ENCODE peak calls at places on chromosomes 6 and 20, in five cellular contexts. One of them, this sample, is unnamed. For H3K4me1, the result is how much of the 10 kb centered on the place peaks cover.

GRCh38 chr20:15056231-15056630 is 718.8 kb upstream of the FLRT3 start:
- DNase-seq in heart left ventricle: no peak
- DNase-seq in foreskin keratinocyte: no peak
- DNase-seq in right lobe of liver: no peak
- DNase-seq in BE2C: no peak
- DNase-seq in this sample: no peak

GRCh38 chr20:44579313-44580090 is 2.9 kb upstream of the PKIG start:
- DNase-seq in heart left ventricle: no peak
- DNase-seq in foreskin keratinocyte: no peak
- DNase-seq in right lobe of liver: no peak
- DNase-seq in BE2C: no peak
- DNase-seq in this sample: no peak

GRCh38 chr6:130848945-130849344 is 21.7 kb downstream of the SMLR1 start:
- DNase-seq in heart left ventricle: no peak
- DNase-seq in foreskin keratinocyte: no peak
- DNase-seq in right lobe of liver: no peak
- DNase-seq in BE2C: no peak
- DNase-seq in this sample: no peak

GRCh38 chr6:130473886-130474285 is 108.1 kb downstream of the TMEM200A start:
- DNase-seq in heart left ventricle: no peak
- DNase-seq in foreskin keratinocyte: peak
- DNase-seq in right lobe of liver: no peak
- DNase-seq in BE2C: no peak
- DNase-seq in this sample: no peak

GRCh38 chr6:159974932-159975331 is 6.0 kb downstream of the IGF2R start:
- DNase-seq in heart left ventricle: no peak
- DNase-seq in foreskin keratinocyte: no peak
- DNase-seq in right lobe of liver: no peak
- DNase-seq in BE2C: no peak
- DNase-seq in this sample: no peak

GRCh38 chr6:109308018-109308492 is 74.2 kb downstream of the CD164 start:
- DNase-seq in heart left ventricle: no peak
- DNase-seq in foreskin keratinocyte: peak
- DNase-seq in right lobe of liver: peak
- DNase-seq in BE2C: no peak
- DNase-seq in this sample: no peak

GRCh38 chr20:33648396-33649004 is 13.6 kb upstream of the C20orf144 start:
- DNase-seq in heart left ventricle: no peak
- DNase-seq in foreskin keratinocyte: no peak
- DNase-seq in right lobe of liver: no peak
- DNase-seq in BE2C: no peak
- DNase-seq in this sample: peak

GRCh38 chr6:134199848-134200606 is 117.9 kb downstream of the SGK1 start:
- DNase-seq in heart left ventricle: no peak
- DNase-seq in foreskin keratinocyte: no peak
- DNase-seq in right lobe of liver: no peak
- DNase-seq in BE2C: no peak
- DNase-seq in this sample: no peak

GRCh38 chr20:45104786-45105185 is 3.9 kb upstream of the KCNS1 start:
- DNase-seq in heart left ventricle: no peak
- DNase-seq in foreskin keratinocyte: peak
- DNase-seq in right lobe of liver: no peak
- DNase-seq in BE2C: no peak
- DNase-seq in this sample: no peak

GRCh38 chr6:164247106-164247505 is 832.6 kb downstream of the QKI start:
- DNase-seq in heart left ventricle: no peak
- DNase-seq in foreskin keratinocyte: no peak
- DNase-seq in right lobe of liver: no peak
- DNase-seq in BE2C: no peak
- DNase-seq in this sample: no peak

GRCh38 chr20:49753133-49753532 is 39.5 kb upstream of the B4GALT5 start:
- DNase-seq in heart left ventricle: no peak
- DNase-seq in foreskin keratinocyte: no peak
- DNase-seq in right lobe of liver: no peak
- DNase-seq in BE2C: no peak
- DNase-seq in this sample: no peak

GRCh38 chr6:16681260-16681873 is 79.9 kb downstream of the ATXN1 start:
- DNase-seq in heart left ventricle: no peak
- DNase-seq in foreskin keratinocyte: peak
- DNase-seq in right lobe of liver: no peak
- DNase-seq in BE2C: no peak
- DNase-seq in this sample: no peak

GRCh38 chr20:35009665-35010328 is 54.1 kb downstream of the MYH7B start:
- DNase-seq in heart left ventricle: no peak
- DNase-seq in foreskin keratinocyte: no peak
- DNase-seq in right lobe of liver: peak
- DNase-seq in BE2C: no peak
- DNase-seq in this sample: no peak

GRCh38 chr6:36323062-36323461 is 13.6 kb downstream of the BNIP5 start:
- DNase-seq in heart left ventricle: no peak
- DNase-seq in foreskin keratinocyte: no peak
- DNase-seq in right lobe of liver: no peak
- DNase-seq in BE2C: peak
- DNase-seq in this sample: no peak

GRCh38 chr6:56954389-56955170 is at the start of gene BEND6:
- DNase-seq in heart left ventricle: peak
- DNase-seq in foreskin keratinocyte: peak
- DNase-seq in right lobe of liver: no peak
- DNase-seq in BE2C: peak
- DNase-seq in this sample: peak

GRCh38 chr6:7505196-7505699 is 36.2 kb upstream of the DSP start:
- DNase-seq in heart left ventricle: no peak
- DNase-seq in foreskin keratinocyte: peak
- DNase-seq in right lobe of liver: no peak
- DNase-seq in BE2C: peak
- DNase-seq in this sample: no peak

GRCh38 chr6:79100304-79100703 is 22.2 kb upstream of the PHIP start:
- DNase-seq in heart left ventricle: no peak
- DNase-seq in foreskin keratinocyte: no peak
- DNase-seq in right lobe of liver: no peak
- DNase-seq in BE2C: no peak
- DNase-seq in this sample: no peak

GRCh38 chr20:62707981-62708521 is 585 bp upstream of the NTSR1 start:
- DNase-seq in heart left ventricle: peak
- DNase-seq in foreskin keratinocyte: no peak
- DNase-seq in right lobe of liver: no peak
- DNase-seq in BE2C: peak
- DNase-seq in this sample: no peak

GRCh38 chr20:42986143-42986773 is 203.4 kb downstream of the PTPRT start:
- DNase-seq in heart left ventricle: no peak
- DNase-seq in foreskin keratinocyte: no peak
- DNase-seq in right lobe of liver: no peak
- DNase-seq in BE2C: no peak
- DNase-seq in this sample: no peak

GRCh38 chr6:158653577-158654354 is 3.9 kb downstream of the SYTL3 start:
- DNase-seq in heart left ventricle: no peak
- DNase-seq in foreskin keratinocyte: no peak
- DNase-seq in right lobe of liver: peak
- DNase-seq in BE2C: no peak
- DNase-seq in this sample: peak

GRCh38 chr20:64037498-64038213 is 1.7 kb downstream of the C20orf204 start:
- DNase-seq in heart left ventricle: no peak
- DNase-seq in foreskin keratinocyte: no peak
- DNase-seq in right lobe of liver: no peak
- DNase-seq in BE2C: peak
- DNase-seq in this sample: no peak

GRCh38 chr6:83371428-83371827 is 59.4 kb downstream of the ME1 start:
- DNase-seq in heart left ventricle: no peak
- DNase-seq in foreskin keratinocyte: peak
- DNase-seq in right lobe of liver: no peak
- DNase-seq in BE2C: no peak
- DNase-seq in this sample: no peak

GRCh38 chr6:153312633-153313032 is 181.6 kb upstream of the RGS17 start:
- DNase-seq in heart left ventricle: no peak
- DNase-seq in foreskin keratinocyte: peak
- DNase-seq in right lobe of liver: no peak
- DNase-seq in BE2C: peak
- DNase-seq in this sample: peak

GRCh38 chr6:143099647-143100046 is 39.0 kb downstream of the AIG1 start:
- DNase-seq in heart left ventricle: no peak
- DNase-seq in foreskin keratinocyte: no peak
- DNase-seq in right lobe of liver: no peak
- DNase-seq in BE2C: no peak
- DNase-seq in this sample: no peak

GRCh38 chr20:21433329-21433890 is 36.1 kb upstream of the NKX2-4 start:
- DNase-seq in heart left ventricle: no peak
- DNase-seq in foreskin keratinocyte: no peak
- DNase-seq in right lobe of liver: no peak
- DNase-seq in BE2C: no peak
- DNase-seq in this sample: no peak

GRCh38 chr6:52233975-52234823 is 10.1 kb downstream of the IL17F start:
- DNase-seq in heart left ventricle: no peak
- DNase-seq in foreskin keratinocyte: peak
- DNase-seq in right lobe of liver: peak
- DNase-seq in BE2C: peak
- DNase-seq in this sample: no peak

GRCh38 chr6:34979994-34980393 is 90.9 kb downstream of the ANKS1A start:
- DNase-seq in heart left ventricle: no peak
- DNase-seq in foreskin keratinocyte: no peak
- DNase-seq in right lobe of liver: no peak
- DNase-seq in BE2C: no peak
- DNase-seq in this sample: no peak

GRCh38 chr6:34985236-34985635 is 96.2 kb downstream of the ANKS1A start:
- DNase-seq in heart left ventricle: no peak
- DNase-seq in foreskin keratinocyte: no peak
- DNase-seq in right lobe of liver: no peak
- DNase-seq in BE2C: no peak
- DNase-seq in this sample: no peak

GRCh38 chr6:34981951-34982350 is 92.9 kb downstream of the ANKS1A start:
- DNase-seq in heart left ventricle: no peak
- DNase-seq in foreskin keratinocyte: no peak
- DNase-seq in right lobe of liver: no peak
- DNase-seq in BE2C: no peak
- DNase-seq in this sample: no peak

GRCh38 chr6:34984416-34984815 is 95.4 kb downstream of the ANKS1A start:
- DNase-seq in heart left ventricle: no peak
- DNase-seq in foreskin keratinocyte: no peak
- DNase-seq in right lobe of liver: no peak
- DNase-seq in BE2C: no peak
- DNase-seq in this sample: no peak

GRCh38 chr6:34982424-34982852 is 93.4 kb downstream of the ANKS1A start:
- DNase-seq in heart left ventricle: no peak
- DNase-seq in foreskin keratinocyte: no peak
- DNase-seq in right lobe of liver: peak
- DNase-seq in BE2C: no peak
- DNase-seq in this sample: no peak
- TF ChIP-seq CTCF in heart left ventricle: no peak
- TF ChIP-seq CTCF in foreskin keratinocyte: peak
- TF ChIP-seq CTCF in right lobe of liver: peak
- TF ChIP-seq CTCF in BE2C: peak
- TF ChIP-seq CTCF in this sample: no peak

DNA sequence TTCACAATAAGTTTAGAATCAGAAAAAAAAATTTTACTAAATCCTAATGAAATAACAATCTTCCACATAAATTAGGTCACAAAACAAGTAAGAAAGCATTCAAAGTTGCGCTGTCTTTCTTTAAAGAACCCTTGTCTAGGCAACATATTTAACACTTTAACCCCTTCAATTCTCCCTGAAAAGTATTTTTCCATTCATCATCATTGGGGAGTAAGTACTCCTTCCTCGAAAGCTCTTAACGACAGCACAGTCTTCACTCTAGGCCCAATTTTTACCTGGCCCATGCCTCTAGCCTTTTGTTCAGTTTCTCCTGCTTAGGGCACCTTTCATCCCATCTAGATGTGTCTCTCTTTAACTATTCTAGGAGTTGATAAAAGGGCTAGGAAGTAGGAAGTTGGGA is 2.6 kb downstream of the TSPYL1 start:
- DNase-seq in heart left ventricle: no peak
- DNase-seq in foreskin keratinocyte: no peak
- DNase-seq in right lobe of liver: no peak
- DNase-seq in BE2C: no peak
- DNase-seq in this sample: no peak
- H3K4me1 ChIP-seq in heart left ventricle: half or more
- H3K4me1 ChIP-seq in foreskin keratinocyte: under half
- H3K4me1 ChIP-seq in right lobe of liver: under half
- H3K4me1 ChIP-seq in BE2C: under half
- H3K4me1 ChIP-seq in this sample: under half

DNA sequence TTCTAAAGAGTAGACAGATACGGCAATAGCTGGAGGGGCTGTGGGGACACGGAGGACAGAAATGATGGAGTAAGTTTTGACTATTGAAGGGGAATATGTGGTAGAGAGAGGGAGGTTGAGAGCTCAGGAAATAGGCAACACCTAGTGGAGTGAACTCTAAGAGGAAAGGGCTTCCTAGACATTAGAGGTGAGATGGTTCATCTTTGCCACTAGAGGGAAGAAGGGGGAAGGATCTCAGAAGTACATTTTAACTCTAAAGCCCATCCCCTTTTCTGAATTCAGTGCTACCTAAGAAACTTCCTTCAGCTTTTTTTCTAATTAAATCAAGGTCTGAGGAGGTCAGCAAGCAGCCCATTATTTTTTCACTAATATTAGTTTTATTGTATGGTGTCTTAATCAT is 689.4 kb upstream of the MAP3K7 start:
- DNase-seq in heart left ventricle: no peak
- DNase-seq in foreskin keratinocyte: no peak
- DNase-seq in right lobe of liver: no peak
- DNase-seq in BE2C: no peak
- DNase-seq in this sample: no peak
- TF ChIP-seq CTCF in heart left ventricle: no peak
- TF ChIP-seq CTCF in foreskin keratinocyte: peak
- TF ChIP-seq CTCF in right lobe of liver: no peak
- TF ChIP-seq CTCF in BE2C: peak
- TF ChIP-seq CTCF in this sample: peak

GRCh38 chr6:138597336-138597735 is 98.0 kb upstream of the NHSL1 start:
- DNase-seq in heart left ventricle: no peak
- DNase-seq in foreskin keratinocyte: no peak
- DNase-seq in right lobe of liver: no peak
- DNase-seq in BE2C: no peak
- DNase-seq in this sample: no peak

GRCh38 chr6:138594042-138594636 is 94.8 kb upstream of the NHSL1 start:
- DNase-seq in heart left ventricle: no peak
- DNase-seq in foreskin keratinocyte: no peak
- DNase-seq in right lobe of liver: no peak
- DNase-seq in BE2C: no peak
- DNase-seq in this sample: no peak

GRCh38 chr6:138596591-138596990 is 97.3 kb upstream of the NHSL1 start:
- DNase-seq in heart left ventricle: no peak
- DNase-seq in foreskin keratinocyte: no peak
- DNase-seq in right lobe of liver: no peak
- DNase-seq in BE2C: no peak
- DNase-seq in this sample: no peak

GRCh38 chr6:138594749-138595148 is 95.5 kb upstream of the NHSL1 start:
- DNase-seq in heart left ventricle: no peak
- DNase-seq in foreskin keratinocyte: no peak
- DNase-seq in right lobe of liver: no peak
- DNase-seq in BE2C: no peak
- DNase-seq in this sample: no peak

DNA sequence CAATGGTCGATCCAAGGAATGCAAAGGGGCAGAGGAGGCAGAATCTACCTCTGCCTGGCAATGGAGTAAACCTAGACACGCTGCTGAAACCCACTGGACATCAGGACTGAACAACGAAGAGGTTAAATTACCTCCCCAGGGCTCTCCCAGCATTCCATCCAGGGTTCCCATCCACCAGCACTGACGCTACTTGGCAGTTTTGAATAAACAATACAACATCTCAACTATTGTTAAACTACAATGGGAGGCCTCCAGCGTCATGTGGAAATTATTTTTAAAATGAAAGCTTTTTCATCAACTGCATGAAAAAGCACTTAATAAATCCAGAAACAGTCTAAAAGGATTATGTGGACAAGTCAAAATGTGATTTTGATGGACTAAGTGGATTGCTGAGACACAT is 96.8 kb upstream of the NHSL1 start:
- DNase-seq in heart left ventricle: no peak
- DNase-seq in foreskin keratinocyte: no peak
- DNase-seq in right lobe of liver: no peak
- DNase-seq in BE2C: no peak
- DNase-seq in this sample: no peak
- H3K4me1 ChIP-seq in heart left ventricle: under half
- H3K4me1 ChIP-seq in foreskin keratinocyte: under half
- H3K4me1 ChIP-seq in right lobe of liver: half or more
- H3K4me1 ChIP-seq in BE2C: under half
- H3K4me1 ChIP-seq in this sample: under half

This sample was measured in upper lobe of right lung.